ENCODE peak calls at places on chromosomes 6 and 20, in nine cellular contexts. One of them, this sample, is unnamed.

GRCh38 chr6:44219053-44219814 is 2.5 kb downstream of the MYMX start:
- DNase-seq in body of pancreas: peak; percentile 91
- DNase-seq in fibroblast of lung: peak; percentile 55
- DNase-seq in cardiac muscle cell: peak; percentile 94
- DNase-seq in thoracic aorta: peak; percentile 52
- DNase-seq in upper lobe of right lung: peak; percentile 94
- DNase-seq in HL-60: no peak
- DNase-seq in left ventricle myocardium inferior: peak; percentile 89
- DNase-seq in K562: peak; percentile 90
- DNase-seq in this sample: peak; percentile 92

GRCh38 chr6:100344761-100345160 is 120.0 kb downstream of the SIM1 start:
- DNase-seq in thoracic aorta: no peak
- DNase-seq in upper lobe of right lung: no peak
- DNase-seq in HL-60: no peak
- DNase-seq in body of pancreas: no peak
- DNase-seq in K562: no peak
- DNase-seq in fibroblast of lung: peak; percentile 85
- DNase-seq in cardiac muscle cell: no peak
- DNase-seq in left ventricle myocardium inferior: no peak
- DNase-seq in this sample: no peak

GRCh38 chr6:131688286-131688685 is 12.9 kb downstream of the OR2A4 start:
- DNase-seq in K562: no peak
- DNase-seq in thoracic aorta: no peak
- DNase-seq in left ventricle myocardium inferior: no peak
- DNase-seq in HL-60: no peak
- DNase-seq in body of pancreas: no peak
- DNase-seq in upper lobe of right lung: no peak
- DNase-seq in fibroblast of lung: no peak
- DNase-seq in cardiac muscle cell: no peak
- DNase-seq in this sample: no peak

GRCh38 chr6:52503853-52504777 is 72.7 kb downstream of the TRAM2 start:
- DNase-seq in K562: peak; percentile 92
- DNase-seq in upper lobe of right lung: peak; percentile 96
- DNase-seq in thoracic aorta: peak; percentile 75
- DNase-seq in HL-60: peak; percentile 22
- DNase-seq in left ventricle myocardium inferior: peak; percentile 90
- DNase-seq in body of pancreas: peak; percentile 97
- DNase-seq in fibroblast of lung: peak; percentile 87
- DNase-seq in cardiac muscle cell: no peak
- DNase-seq in this sample: peak; percentile 96

GRCh38 chr6:40413231-40413755 is 173.9 kb downstream of the LRFN2 start:
- DNase-seq in left ventricle myocardium inferior: no peak
- DNase-seq in thoracic aorta: no peak
- DNase-seq in HL-60: no peak
- DNase-seq in cardiac muscle cell: no peak
- DNase-seq in body of pancreas: no peak
- DNase-seq in fibroblast of lung: no peak
- DNase-seq in upper lobe of right lung: no peak
- DNase-seq in K562: no peak
- DNase-seq in this sample: no peak

GRCh38 chr20:62344782-62345181 is 22.3 kb downstream of the LAMA5 start:
- DNase-seq in fibroblast of lung: peak; percentile 43
- DNase-seq in upper lobe of right lung: no peak
- DNase-seq in left ventricle myocardium inferior: no peak
- DNase-seq in HL-60: no peak
- DNase-seq in K562: no peak
- DNase-seq in thoracic aorta: no peak
- DNase-seq in cardiac muscle cell: no peak
- DNase-seq in body of pancreas: no peak
- DNase-seq in this sample: no peak

GRCh38 chr6:89928604-89929003 is 34.3 kb downstream of the GJA10 start:
- DNase-seq in body of pancreas: no peak
- DNase-seq in fibroblast of lung: peak; percentile 85
- DNase-seq in left ventricle myocardium inferior: no peak
- DNase-seq in K562: no peak
- DNase-seq in HL-60: no peak
- DNase-seq in thoracic aorta: no peak
- DNase-seq in cardiac muscle cell: no peak
- DNase-seq in upper lobe of right lung: no peak
- DNase-seq in this sample: no peak

GRCh38 chr6:149484733-149485700 is at the start of gene ZC3H12D:
- DNase-seq in upper lobe of right lung: peak; percentile 75
- DNase-seq in left ventricle myocardium inferior: peak; percentile 60
- DNase-seq in HL-60: peak; percentile 44
- DNase-seq in cardiac muscle cell: no peak
- DNase-seq in thoracic aorta: no peak
- DNase-seq in fibroblast of lung: peak; percentile 44
- DNase-seq in K562: peak; percentile 40
- DNase-seq in body of pancreas: no peak
- DNase-seq in this sample: no peak

GRCh38 chr6:150290429-150290828 is 78.4 kb upstream of the IYD start:
- DNase-seq in HL-60: no peak
- DNase-seq in fibroblast of lung: peak; percentile 93
- DNase-seq in K562: no peak
- DNase-seq in thoracic aorta: no peak
- DNase-seq in cardiac muscle cell: no peak
- DNase-seq in upper lobe of right lung: no peak
- DNase-seq in left ventricle myocardium inferior: no peak
- DNase-seq in body of pancreas: no peak
- DNase-seq in this sample: no peak

GRCh38 chr6:159360306-159360705 is 191.1 kb downstream of the FNDC1 start:
- DNase-seq in left ventricle myocardium inferior: no peak
- DNase-seq in HL-60: no peak
- DNase-seq in upper lobe of right lung: no peak
- DNase-seq in K562: no peak
- DNase-seq in fibroblast of lung: no peak
- DNase-seq in cardiac muscle cell: no peak
- DNase-seq in body of pancreas: no peak
- DNase-seq in thoracic aorta: no peak
- DNase-seq in this sample: no peak

GRCh38 chr6:11021003-11021402 is 23.1 kb downstream of the ELOVL2 start:
- DNase-seq in cardiac muscle cell: no peak
- DNase-seq in HL-60: no peak
- DNase-seq in body of pancreas: no peak
- DNase-seq in thoracic aorta: no peak
- DNase-seq in upper lobe of right lung: no peak
- DNase-seq in K562: no peak
- DNase-seq in fibroblast of lung: no peak
- DNase-seq in left ventricle myocardium inferior: no peak
- DNase-seq in this sample: no peak

GRCh38 chr6:33696538-33697518 is 14.7 kb downstream of the UQCC2 start:
- DNase-seq in fibroblast of lung: peak; percentile 76
- DNase-seq in HL-60: no peak
- DNase-seq in K562: no peak
- DNase-seq in cardiac muscle cell: no peak
- DNase-seq in thoracic aorta: no peak
- DNase-seq in upper lobe of right lung: no peak
- DNase-seq in body of pancreas: peak; percentile 38
- DNase-seq in left ventricle myocardium inferior: peak; percentile 60
- DNase-seq in this sample: no peak

GRCh38 chr6:11412616-11413015 is 124.9 kb upstream of the TMEM170B start:
- DNase-seq in left ventricle myocardium inferior: no peak
- DNase-seq in thoracic aorta: no peak
- DNase-seq in cardiac muscle cell: no peak
- DNase-seq in upper lobe of right lung: no peak
- DNase-seq in body of pancreas: no peak
- DNase-seq in HL-60: no peak
- DNase-seq in fibroblast of lung: no peak
- DNase-seq in K562: no peak
- DNase-seq in this sample: no peak

GRCh38 chr6:149334682-149335160 is 17.2 kb downstream of the TAB2 start:
- DNase-seq in K562: no peak
- DNase-seq in thoracic aorta: peak; percentile 15
- DNase-seq in body of pancreas: no peak
- DNase-seq in HL-60: no peak
- DNase-seq in left ventricle myocardium inferior: no peak
- DNase-seq in fibroblast of lung: peak; percentile 91
- DNase-seq in cardiac muscle cell: no peak
- DNase-seq in upper lobe of right lung: no peak
- DNase-seq in this sample: no peak

GRCh38 chr6:23568292-23568691 is 557.7 kb upstream of the NRSN1 start:
- DNase-seq in fibroblast of lung: no peak
- DNase-seq in upper lobe of right lung: no peak
- DNase-seq in K562: no peak
- DNase-seq in left ventricle myocardium inferior: no peak
- DNase-seq in thoracic aorta: no peak
- DNase-seq in cardiac muscle cell: no peak
- DNase-seq in HL-60: no peak
- DNase-seq in body of pancreas: no peak
- DNase-seq in this sample: no peak

GRCh38 chr6:160462551-160463109 is 114.5 kb downstream of the SLC22A3 start:
- DNase-seq in HL-60: peak; percentile 48
- DNase-seq in thoracic aorta: no peak
- DNase-seq in upper lobe of right lung: no peak
- DNase-seq in left ventricle myocardium inferior: no peak
- DNase-seq in K562: no peak
- DNase-seq in cardiac muscle cell: no peak
- DNase-seq in fibroblast of lung: peak; percentile 95
- DNase-seq in body of pancreas: no peak
- DNase-seq in this sample: no peak

GRCh38 chr6:45647341-45648138 is 269.8 kb upstream of the SUPT3H start:
- DNase-seq in fibroblast of lung: no peak
- DNase-seq in HL-60: no peak
- DNase-seq in cardiac muscle cell: no peak
- DNase-seq in body of pancreas: no peak
- DNase-seq in left ventricle myocardium inferior: no peak
- DNase-seq in K562: no peak
- DNase-seq in upper lobe of right lung: no peak
- DNase-seq in thoracic aorta: no peak
- DNase-seq in this sample: no peak

GRCh38 chr6:45651301-45651700 is 273.6 kb upstream of the SUPT3H start:
- DNase-seq in left ventricle myocardium inferior: no peak
- DNase-seq in upper lobe of right lung: no peak
- DNase-seq in cardiac muscle cell: no peak
- DNase-seq in thoracic aorta: no peak
- DNase-seq in HL-60: no peak
- DNase-seq in fibroblast of lung: no peak
- DNase-seq in body of pancreas: no peak
- DNase-seq in K562: no peak
- DNase-seq in this sample: no peak

GRCh38 chr6:45652393-45652792 is 274.7 kb upstream of the SUPT3H start:
- DNase-seq in upper lobe of right lung: no peak
- DNase-seq in HL-60: no peak
- DNase-seq in fibroblast of lung: no peak
- DNase-seq in left ventricle myocardium inferior: no peak
- DNase-seq in body of pancreas: no peak
- DNase-seq in cardiac muscle cell: no peak
- DNase-seq in K562: no peak
- DNase-seq in thoracic aorta: no peak
- DNase-seq in this sample: no peak

GRCh38 chr6:45653117-45653883 is 275.6 kb upstream of the SUPT3H start:
- DNase-seq in K562: no peak
- DNase-seq in thoracic aorta: no peak
- DNase-seq in left ventricle myocardium inferior: no peak
- DNase-seq in body of pancreas: no peak
- DNase-seq in fibroblast of lung: no peak
- DNase-seq in upper lobe of right lung: no peak
- DNase-seq in HL-60: no peak
- DNase-seq in cardiac muscle cell: no peak
- DNase-seq in this sample: no peak

GRCh38 chr6:45650527-45651135 is 272.9 kb upstream of the SUPT3H start:
- DNase-seq in thoracic aorta: no peak
- DNase-seq in cardiac muscle cell: no peak
- DNase-seq in K562: no peak
- DNase-seq in body of pancreas: no peak
- DNase-seq in fibroblast of lung: peak; percentile 98
- DNase-seq in left ventricle myocardium inferior: no peak
- DNase-seq in HL-60: no peak
- DNase-seq in upper lobe of right lung: no peak
- DNase-seq in this sample: no peak
- H3K27ac ChIP-seq in thoracic aorta: no peak overlapping the region
- H3K27ac ChIP-seq in cardiac muscle cell: no peak overlapping the region
- H3K27ac ChIP-seq in K562: no peak overlapping the region
- H3K27ac ChIP-seq in body of pancreas: no peak overlapping the region
- H3K27ac ChIP-seq in fibroblast of lung: peak overlapping the region; percentile 40
- H3K27ac ChIP-seq in left ventricle myocardium inferior: no peak overlapping the region
- H3K27ac ChIP-seq in HL-60: no peak overlapping the region
- H3K27ac ChIP-seq in upper lobe of right lung: no peak overlapping the region
- H3K27ac ChIP-seq in this sample: no peak overlapping the region

DNA sequence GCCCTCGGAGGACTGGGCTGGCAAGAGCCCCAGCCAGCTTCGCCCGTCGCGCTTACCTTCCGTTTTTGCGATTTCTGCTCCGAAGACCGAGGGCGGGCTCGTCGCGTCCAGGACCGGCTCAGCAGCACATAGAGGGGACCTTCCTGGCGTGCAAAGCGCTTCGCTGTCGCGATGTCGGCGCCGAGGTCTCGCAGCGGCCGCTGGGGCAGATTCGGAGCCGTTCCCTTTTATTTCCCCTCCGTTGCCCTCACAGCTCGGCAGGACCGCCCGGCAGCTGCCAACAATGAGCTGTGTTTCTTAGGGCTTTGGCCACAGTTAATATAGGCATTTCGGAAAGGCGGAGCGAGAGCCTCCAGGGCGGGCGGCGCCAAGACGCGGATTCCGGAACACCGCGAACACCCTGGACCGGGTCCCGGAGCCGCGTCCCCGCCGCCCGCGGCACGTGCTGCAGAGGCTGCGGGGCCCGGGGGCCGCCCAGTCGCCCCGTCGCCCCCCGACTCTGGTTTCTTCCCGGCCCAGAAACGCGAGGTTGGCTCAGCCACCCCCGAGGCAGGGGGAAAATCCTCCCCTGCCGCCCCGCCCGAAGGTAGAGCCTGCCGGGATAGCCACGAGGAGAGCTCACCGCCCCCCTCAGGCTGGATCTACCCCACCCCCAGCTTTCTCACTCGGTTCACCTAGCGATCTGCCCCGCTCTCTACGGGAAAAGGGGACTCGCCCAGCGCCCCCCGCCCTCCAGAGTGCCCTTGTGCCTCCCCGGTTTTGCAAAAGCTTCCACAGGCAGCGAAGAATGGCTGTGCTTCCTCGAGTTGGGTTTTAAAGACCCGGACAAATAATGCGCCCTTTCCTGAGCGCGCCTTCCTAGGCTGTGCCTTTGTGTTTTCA is at the start of gene CITED2:
- DNase-seq in HL-60: peak; percentile 88
- DNase-seq in upper lobe of right lung: peak; percentile 95
- DNase-seq in fibroblast of lung: peak; percentile 94
- DNase-seq in left ventricle myocardium inferior: peak; percentile 92
- DNase-seq in cardiac muscle cell: peak; percentile 93
- DNase-seq in K562: peak; percentile 96
- DNase-seq in body of pancreas: peak; percentile 95
- DNase-seq in thoracic aorta: peak; percentile 83
- DNase-seq in this sample: peak; percentile 97
- TF ChIP-seq CTCF in HL-60: no peak
- TF ChIP-seq CTCF in upper lobe of right lung: no peak
- TF ChIP-seq CTCF in fibroblast of lung: no peak
- TF ChIP-seq CTCF in left ventricle myocardium inferior: no peak
- TF ChIP-seq CTCF in cardiac muscle cell: peak; percentile 20
- TF ChIP-seq CTCF in K562: peak; percentile 28
- TF ChIP-seq CTCF in body of pancreas: peak; percentile 46
- TF ChIP-seq CTCF in thoracic aorta: peak; percentile 20
- TF ChIP-seq CTCF in this sample: peak; percentile 14

GRCh38 chr20:49426873-49427272 is 55.6 kb downstream of the KCNB1 start:
- DNase-seq in fibroblast of lung: no peak
- DNase-seq in upper lobe of right lung: no peak
- DNase-seq in thoracic aorta: no peak
- DNase-seq in HL-60: no peak
- DNase-seq in body of pancreas: no peak
- DNase-seq in cardiac muscle cell: no peak
- DNase-seq in left ventricle myocardium inferior: no peak
- DNase-seq in K562: no peak
- DNase-seq in this sample: no peak
- H3K4me3 ChIP-seq in fibroblast of lung: no peak overlapping the region
- H3K4me3 ChIP-seq in upper lobe of right lung: no peak overlapping the region
- H3K4me3 ChIP-seq in thoracic aorta: no peak overlapping the region
- H3K4me3 ChIP-seq in HL-60: no peak overlapping the region
- H3K4me3 ChIP-seq in body of pancreas: no peak overlapping the region
- H3K4me3 ChIP-seq in cardiac muscle cell: no peak overlapping the region
- H3K4me3 ChIP-seq in left ventricle myocardium inferior: peak overlapping the region; percentile 35
- H3K4me3 ChIP-seq in K562: no peak overlapping the region
- H3K4me3 ChIP-seq in this sample: no peak overlapping the region

GRCh38 chr6:136812174-136812573 is 10.2 kb upstream of the PEX7 start:
- DNase-seq in fibroblast of lung: peak; percentile 73
- DNase-seq in body of pancreas: no peak
- DNase-seq in upper lobe of right lung: no peak
- DNase-seq in K562: no peak
- DNase-seq in thoracic aorta: no peak
- DNase-seq in cardiac muscle cell: no peak
- DNase-seq in left ventricle myocardium inferior: no peak
- DNase-seq in HL-60: no peak
- DNase-seq in this sample: no peak
- H3K27ac ChIP-seq in fibroblast of lung: no peak overlapping the region
- H3K27ac ChIP-seq in body of pancreas: no peak overlapping the region
- H3K27ac ChIP-seq in upper lobe of right lung: no peak overlapping the region
- H3K27ac ChIP-seq in K562: no peak overlapping the region
- H3K27ac ChIP-seq in thoracic aorta: no peak overlapping the region
- H3K27ac ChIP-seq in cardiac muscle cell: no peak overlapping the region
- H3K27ac ChIP-seq in left ventricle myocardium inferior: no peak overlapping the region
- H3K27ac ChIP-seq in HL-60: no peak overlapping the region
- H3K27ac ChIP-seq in this sample: no peak overlapping the region